ENCODE peak calls at places on chromosomes 7 and 10, in nine cellular contexts. E is cardiac muscle cell, J is tibial artery, F is A549, Z is mammary epithelial cell, V is brain microvascular endothelial cell, S is OCI-LY7, M is spleen, B is GM06990. N is an unnamed sample.

GRCh38 chr7:46652317-46652716 is 731.2 kb upstream of the IGFBP3 start:
- DNase-seq in E (no peak), J (no peak), F (no peak), Z (no peak), V (no peak), S (no peak), M (no peak), B (no peak), N (no peak)

GRCh38 chr7:50856231-50856630 is 73.5 kb upstream of the GRB10 start:
- DNase-seq in E (no peak), J (no peak), F (no peak), Z (no peak), V (no peak), S (no peak), M (no peak), B (no peak), N (no peak)

GRCh38 chr10:122246830-122247520 is 24.1 kb upstream of the BTBD16 start:
- DNase-seq in E (no peak), J (no peak), F (no peak), Z (no peak), V (no peak), S (no peak), M (peak; percentile 58), B (no peak), N (no peak)

GRCh38 chr10:5033061-5033770 is 29.6 kb upstream of the AKR1C2 start:
- DNase-seq in E (no peak), J (no peak), F (peak; percentile 61), Z (peak; percentile 87), V (peak; percentile 79), S (no peak), M (no peak), B (no peak), N (no peak)

GRCh38 chr7:28078036-28078901 is 102.3 kb downstream of the JAZF1 start:
- DNase-seq in E (peak; percentile 31), J (no peak), F (peak; percentile 37), Z (peak; percentile 24), V (peak; percentile 35), S (peak; percentile 56), M (no peak), B (no peak), N (no peak)

GRCh38 chr10:69451209-69451783 is at the start of gene TSPAN15:
- DNase-seq in E (peak; percentile 96), J (peak; percentile 81), F (peak; percentile 78), Z (peak; percentile 77), V (peak; percentile 70), S (peak; percentile 79), M (peak; percentile 91), B (peak; percentile 83), N (peak; percentile 93)

GRCh38 chr10:130902929-130903328 is 408.6 kb downstream of the TCERG1L start:
- DNase-seq in E (no peak), J (no peak), F (no peak), Z (no peak), V (no peak), S (no peak), M (no peak), B (no peak), N (no peak)

GRCh38 chr10:47073967-47074366 is 162.7 kb downstream of the PTPN20 start:
- DNase-seq in E (no peak), J (no peak), F (no peak), Z (no peak), V (no peak), S (no peak), M (no peak), B (no peak), N (no peak)

GRCh38 chr7:5426226-5426475 is 2.5 kb upstream of the TNRC18 start:
- DNase-seq in E (no peak), J (no peak), F (no peak), Z (no peak), V (peak; percentile 45), S (no peak), M (no peak), B (no peak), N (no peak)

GRCh38 chr7:5423272-5423843 is at the start of gene TNRC18:
- DNase-seq in E (peak; percentile 52), J (no peak), F (peak; percentile 38), Z (no peak), V (no peak), S (peak; percentile 54), M (peak; percentile 87), B (no peak), N (peak; percentile 43)

GRCh38 chr7:5424689-5425506 is 1.3 kb upstream of the TNRC18 start:
- DNase-seq in E (peak; percentile 32), J (peak; percentile 67), F (no peak), Z (peak; percentile 35), V (no peak), S (no peak), M (peak; percentile 88), B (no peak), N (peak; percentile 77)

GRCh38 chr7:5423844-5424688 is 432 bp upstream of the TNRC18 start:
- DNase-seq in E (peak; percentile 99), J (peak; percentile 97), F (peak; percentile 80), Z (peak; percentile 97), V (peak; percentile 99), S (peak; percentile 87), M (peak; percentile 94), B (no peak), N (peak; percentile 98)

DNA sequence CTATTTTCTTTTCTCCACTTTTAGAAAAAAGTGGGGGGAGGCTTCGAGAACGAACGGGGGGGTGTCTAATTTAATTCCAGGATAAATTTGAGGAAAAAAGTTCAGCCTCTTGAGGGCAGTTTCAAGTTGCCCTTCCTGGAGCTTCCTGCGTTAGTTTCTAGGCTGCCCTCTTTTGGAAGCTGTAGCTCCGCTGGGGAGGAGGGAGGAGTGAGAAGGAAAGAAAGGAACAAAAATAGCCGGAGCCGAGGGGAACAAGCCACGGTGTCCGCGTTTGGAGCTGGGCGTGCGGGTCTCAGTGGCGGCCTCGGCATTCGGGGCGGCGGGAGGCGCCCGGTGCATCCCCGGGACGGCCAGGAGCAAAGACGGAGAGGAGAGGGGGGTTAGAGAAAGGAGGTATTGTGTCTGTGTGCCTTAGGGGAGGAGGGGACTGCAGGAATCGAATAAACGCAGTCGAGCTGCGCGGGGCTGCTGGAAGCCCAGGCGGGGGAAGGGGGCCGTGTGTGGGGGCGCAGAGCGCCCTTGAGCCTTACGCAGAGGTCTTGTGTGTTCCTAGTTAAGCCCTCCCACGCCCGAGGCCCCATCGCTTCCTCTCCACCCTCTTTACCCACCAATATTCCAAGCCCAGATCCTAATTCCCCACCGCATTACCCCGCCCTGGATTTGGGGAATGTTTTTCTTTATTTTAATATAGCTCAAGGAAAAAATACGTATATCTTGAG is 2.0 kb upstream of the TNRC18 start:
- DNase-seq in E (peak; percentile 90), J (peak; percentile 70), F (peak; percentile 54), Z (peak; percentile 77), V (peak; percentile 72), S (no peak), M (peak; percentile 86), B (no peak), N (peak; percentile 75)
- TF ChIP-seq CTCF in E (no peak), J (no peak), F (peak; percentile 6), Z (no peak), V (no peak), S (no peak), M (no peak), B (no peak), N (no peak)

DNA sequence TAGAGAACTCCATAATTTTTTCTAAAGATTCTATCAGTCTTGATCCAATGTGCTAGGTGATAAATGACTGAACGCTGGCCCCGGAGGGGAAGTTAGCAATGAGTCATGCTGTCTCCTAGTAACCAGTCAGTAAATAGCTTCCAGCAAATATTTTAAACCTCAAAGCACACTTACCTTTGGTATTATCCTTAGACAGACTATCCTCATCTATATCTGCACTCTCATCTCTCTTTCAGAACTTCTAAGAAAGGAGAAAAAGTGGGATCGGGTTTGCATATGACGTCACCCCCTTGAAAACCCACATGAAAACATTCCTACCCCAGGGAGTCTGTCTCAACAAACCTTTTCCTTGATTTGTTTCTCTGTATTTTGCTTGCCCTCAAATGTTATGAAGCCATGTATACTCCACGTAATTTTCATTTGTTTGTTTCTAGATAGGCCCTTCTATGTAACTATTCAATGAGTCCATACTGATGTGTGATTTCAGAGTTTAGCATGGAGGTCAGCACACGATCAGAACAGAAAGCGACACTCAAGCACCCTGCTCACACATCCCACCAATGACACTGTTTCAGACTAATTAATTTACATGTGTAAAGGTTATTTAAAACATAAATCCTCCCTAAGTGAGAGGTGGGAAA is 174.9 kb upstream of the NRP1 start:
- DNase-seq in E (no peak), J (peak; percentile 66), F (peak; percentile 68), Z (peak; percentile 91), V (peak; percentile 92), S (no peak), M (no peak), B (peak; percentile 60), N (no peak)
- H3K4me3 ChIP-seq in E (no peak overlapping the region), J (no peak overlapping the region), F (peak overlapping the region; percentile 21), Z (no peak overlapping the region), V (no peak overlapping the region), S (no peak overlapping the region), M (no peak overlapping the region), B (no peak overlapping the region), N (no peak overlapping the region)

DNA sequence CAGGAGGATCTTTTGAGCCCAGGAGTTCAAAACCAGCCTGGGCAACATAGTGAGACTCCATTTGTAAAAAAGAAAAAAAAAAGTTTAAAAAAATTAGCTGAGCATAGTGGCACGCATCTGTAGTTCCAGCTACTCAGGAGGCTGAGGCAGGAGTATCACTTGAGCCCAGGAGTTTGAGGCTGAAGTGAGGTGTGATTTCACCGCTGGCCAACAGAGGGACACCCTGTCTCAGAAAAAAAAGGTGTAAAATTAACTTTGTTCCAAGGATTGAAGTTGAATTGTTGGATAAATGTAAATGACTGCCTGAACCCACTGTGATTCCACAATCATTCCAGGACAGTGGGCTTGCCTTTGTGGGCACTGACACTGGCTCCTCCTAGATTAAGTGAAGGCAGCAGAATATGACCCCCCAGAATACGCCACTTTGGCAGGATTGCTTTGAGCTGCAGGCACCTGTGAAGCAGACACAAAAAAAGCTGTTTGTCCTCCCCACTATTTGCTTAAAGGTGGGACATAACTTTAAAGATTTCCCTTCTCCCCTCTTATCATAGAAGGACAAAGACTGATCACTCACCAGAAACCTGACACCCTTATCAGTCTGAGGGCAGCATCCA is 57.2 kb upstream of the FOXI2 start:
- DNase-seq in E (no peak), J (no peak), F (no peak), Z (no peak), V (no peak), S (peak; percentile 3), M (no peak), B (no peak), N (no peak)
- TF ChIP-seq CTCF in E (peak; percentile 17), J (no peak), F (peak; percentile 19), Z (peak; percentile 26), V (peak; percentile 37), S (peak; percentile 71), M (no peak), B (peak; percentile 21), N (no peak)

DNA sequence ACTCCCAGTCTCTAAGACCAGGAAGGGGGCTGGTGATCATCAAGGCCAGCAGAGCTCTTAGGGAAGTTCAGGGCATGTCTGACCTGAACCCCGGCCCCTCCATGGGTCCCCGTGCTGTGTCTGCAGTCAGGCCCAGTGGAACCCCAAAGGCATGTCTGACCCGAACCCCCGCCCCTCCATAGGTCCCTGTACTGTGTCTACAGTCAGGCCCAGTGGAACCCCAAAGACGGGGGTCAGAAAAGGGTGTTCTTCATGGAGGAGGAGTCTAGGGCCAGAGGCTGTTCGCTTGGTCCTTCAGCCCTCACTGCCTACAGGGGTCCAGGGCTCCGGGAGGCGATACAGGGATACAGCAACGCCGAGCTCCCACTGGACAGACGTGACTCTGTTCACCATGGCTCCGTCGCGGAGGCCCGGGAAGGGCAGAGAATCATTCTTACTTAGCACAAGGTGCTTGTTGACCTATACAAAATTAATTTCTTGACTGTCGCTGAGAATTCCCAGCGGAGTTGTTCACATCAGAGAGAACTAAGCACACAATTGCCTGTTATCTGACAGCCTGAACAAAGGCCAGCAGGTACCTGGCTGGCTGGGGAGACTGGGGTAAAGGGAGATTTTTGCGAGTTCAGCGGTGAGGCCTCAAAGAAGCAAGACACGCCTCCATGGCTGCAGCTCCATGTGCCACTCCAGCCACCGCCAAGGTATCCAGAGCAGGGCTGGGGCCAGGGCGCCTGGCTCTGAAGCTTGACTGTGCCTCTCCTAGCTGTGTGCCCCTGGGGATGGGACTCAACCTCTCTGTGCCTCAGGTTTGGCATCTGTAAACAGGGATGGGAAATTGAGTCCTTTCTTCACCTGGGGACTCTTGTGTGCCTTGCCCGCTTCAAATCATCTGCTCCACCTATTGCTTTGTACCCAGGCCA is 26.8 kb downstream of the EN2 start:
- DNase-seq in E (no peak), J (no peak), F (no peak), Z (no peak), V (no peak), S (no peak), M (no peak), B (no peak), N (no peak)
- H3K4me3 ChIP-seq in E (no peak overlapping the region), J (no peak overlapping the region), F (no peak overlapping the region), Z (no peak overlapping the region), V (no peak overlapping the region), S (no peak overlapping the region), M (no peak overlapping the region), B (no peak overlapping the region), N (no peak overlapping the region)